ENCODE peak calls at places on chromosomes 6 and 20, in six cellular contexts. B, Z, R, V, J and W are unnamed samples. For H3K27me3, the result is how much of the 10 kb centered on the place peaks cover.

GRCh38 chr6:157346371-157346770 is 23.1 kb upstream of the TMEM242 start:
- DNase-seq in R (no peak), V (no peak), B (no peak), J (no peak), Z (no peak), W (no peak)

GRCh38 chr6:136551103-136551502 is 881 bp upstream of the MAP7 start:
- DNase-seq in R (no peak), V (no peak), J (no peak), Z (no peak), B (no peak), W (peak)

GRCh38 chr6:117840541-117840983 is 66.5 kb upstream of the SLC35F1 start:
- DNase-seq in R (no peak), B (no peak), J (no peak), Z (no peak), V (peak), W (peak)

GRCh38 chr6:9140181-9140580 is 704.8 kb upstream of the SLC35B3 start:
- DNase-seq in V (no peak), J (no peak), Z (no peak), R (no peak), B (no peak), W (no peak)

GRCh38 chr6:113065606-113066005 is 718.5 kb downstream of the RFPL4B start:
- DNase-seq in Z (no peak), B (no peak), J (no peak), V (no peak), R (no peak), W (no peak)

GRCh38 chr6:166608819-166609218 is 18.2 kb downstream of the RPS6KA2 start:
- DNase-seq in R (peak), J (no peak), Z (no peak), B (no peak), V (no peak), W (no peak)

GRCh38 chr20:59137532-59137931 is 26.1 kb upstream of the ZNF831 start:
- DNase-seq in R (no peak), J (no peak), B (no peak), Z (peak), V (no peak), W (no peak)

GRCh38 chr6:14211596-14211961 is 94.0 kb downstream of the CD83 start:
- DNase-seq in B (peak), Z (peak), V (no peak), R (no peak), J (peak), W (peak)

GRCh38 chr20:53081916-53082863 is 110.0 kb downstream of the TSHZ2 start:
- DNase-seq in V (no peak), B (no peak), J (no peak), Z (no peak), R (no peak), W (no peak)

GRCh38 chr20:45297786-45298497 is 8.7 kb upstream of the RBPJL start:
- DNase-seq in J (no peak), B (no peak), Z (no peak), R (no peak), V (no peak), W (peak)

GRCh38 chr20:34720266-34720665 is 16.1 kb downstream of the TP53INP2 start:
- DNase-seq in R (no peak), B (no peak), Z (no peak), V (no peak), J (no peak), W (no peak)

GRCh38 chr6:1013656-1014430 is 298.1 kb upstream of the FOXQ1 start:
- DNase-seq in Z (no peak), J (no peak), V (peak), R (no peak), B (no peak), W (no peak)

GRCh38 chr20:13613917-13614316 is 24.8 kb downstream of the TASP1 start:
- DNase-seq in Z (no peak), R (no peak), J (no peak), V (no peak), B (no peak), W (no peak)

GRCh38 chr6:137787016-137787415 is 80.0 kb upstream of the TNFAIP3 start:
- DNase-seq in V (no peak), J (no peak), Z (no peak), B (no peak), R (no peak), W (no peak)

GRCh38 chr6:105428342-105428957 is 25.6 kb upstream of the PREP start:
- DNase-seq in J (no peak), B (no peak), V (no peak), Z (no peak), R (peak), W (no peak)

GRCh38 chr6:100664274-100665040 is 199.7 kb upstream of the SIM1 start:
- DNase-seq in J (no peak), B (no peak), Z (no peak), V (peak), R (peak), W (no peak)

GRCh38 chr6:11685411-11686093 is 93.1 kb downstream of the ADTRP start:
- DNase-seq in Z (no peak), B (no peak), V (no peak), R (peak), J (no peak), W (no peak)

GRCh38 chr6:32796848-32797776 is 19.7 kb downstream of the HLA-DOB start:
- DNase-seq in B (peak), V (peak), J (peak), Z (peak), R (no peak), W (peak)
- H3K4me3 ChIP-seq in B (no peak), V (peak), J (peak), Z (no peak), R (peak), W (peak)

GRCh38 chr20:62761759-62762131 is 34.5 kb upstream of the MRGBP start:
- DNase-seq in J (no peak), Z (peak), B (no peak), R (no peak), V (no peak), W (peak)
- H3K27me3 ChIP-seq in J (under half), Z (half or more), B (under half), R (under half), V (half or more), W (under half)

GRCh38 chr20:20732641-20733040 is 20.2 kb upstream of the RALGAPA2 start:
- DNase-seq in J (no peak), Z (no peak), V (no peak), R (no peak), B (no peak), W (no peak)
- H3K27ac ChIP-seq in J (peak), Z (peak), V (no peak), R (no peak), B (no peak), W (no peak)

DNA sequence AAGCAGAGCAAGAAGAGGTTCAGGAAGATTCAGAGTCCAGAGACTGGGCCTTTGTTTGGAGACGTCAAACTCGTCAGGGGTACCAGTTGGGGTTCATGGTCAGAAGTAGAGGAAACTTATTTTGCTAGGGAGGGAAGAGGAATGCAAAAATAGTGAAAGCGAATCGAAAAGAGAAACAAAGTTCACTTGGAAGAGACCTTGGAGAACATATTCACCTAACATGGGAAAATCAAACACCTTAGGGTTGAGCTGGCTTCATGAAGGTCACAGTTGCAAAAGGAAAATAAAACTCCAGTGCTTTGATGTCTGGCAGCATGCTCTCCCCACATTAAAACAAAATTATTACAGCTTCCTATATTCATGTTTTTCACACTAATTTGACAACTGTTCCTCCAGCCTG is 440.4 kb downstream of the EPM2A start:
- DNase-seq in B (no peak), Z (no peak), J (no peak), R (no peak), V (no peak), W (no peak)
- H3K4me3 ChIP-seq in B (no peak), Z (no peak), J (no peak), R (no peak), V (no peak), W (no peak)